ENCODE peak calls at places on chromosomes 3 and 15, in nine cellular contexts. M, S, G, J, D, V, E, P and F are unnamed samples.

GRCh38 chr3:143526016-143526540 is 322.2 kb downstream of the SLC9A9 start:
- DNase-seq in P (peak), M (no peak), J (no peak), E (no peak), S (no peak), D (no peak), V (no peak), G (no peak), F (peak)

GRCh38 chr3:159852821-159853505 is 135.7 kb upstream of the IL12A start:
- DNase-seq in S (peak), V (peak), J (no peak), G (no peak), D (no peak), E (no peak), M (peak), P (peak), F (no peak)

GRCh38 chr3:12046406-12046805 is 42.2 kb downstream of the SYN2 start:
- DNase-seq in V (no peak), S (no peak), D (no peak), M (no peak), E (no peak), J (peak), G (no peak), P (no peak), F (peak)

GRCh38 chr3:58637509-58637908 is 29.1 kb downstream of the FAM3D start:
- DNase-seq in D (no peak), S (no peak), E (no peak), M (no peak), P (no peak), G (no peak), V (no peak), J (no peak), F (no peak)

GRCh38 chr3:70849911-70850699 is 537.7 kb upstream of the MDFIC2 start:
- DNase-seq in J (no peak), E (no peak), D (no peak), M (peak), V (no peak), S (peak), G (no peak), P (peak), F (peak)

GRCh38 chr3:114103858-114104257 is 47.3 kb downstream of the QTRT2 start:
- DNase-seq in G (no peak), P (no peak), M (no peak), S (no peak), J (no peak), D (no peak), E (no peak), V (no peak), F (no peak)

GRCh38 chr15:56732135-56732880 is 1.0 kb downstream of the ZNF280D start:
- DNase-seq in E (no peak), J (peak), S (peak), D (no peak), V (no peak), P (peak), G (peak), M (no peak), F (peak)

GRCh38 chr3:184718431-184718830 is 6.6 kb upstream of the MAGEF1 start:
- DNase-seq in V (no peak), M (no peak), P (no peak), D (no peak), G (no peak), E (no peak), J (no peak), S (no peak), F (no peak)

GRCh38 chr15:53202876-53203275 is 412.7 kb upstream of the ONECUT1 start:
- DNase-seq in G (no peak), J (no peak), P (no peak), S (no peak), M (no peak), E (no peak), D (no peak), V (no peak), F (no peak)

GRCh38 chr3:101848326-101848725 is 988 bp upstream of the NFKBIZ start:
- DNase-seq in S (no peak), P (no peak), M (no peak), D (no peak), V (no peak), J (no peak), E (no peak), G (no peak), F (no peak)

GRCh38 chr15:40333922-40334492 is 6.7 kb downstream of the CCDC9B start:
- DNase-seq in V (no peak), S (peak), E (no peak), M (peak), G (peak), J (no peak), P (no peak), D (no peak), F (no peak)